ENCODE peak calls at places on chromosome 21, in seven cellular contexts. I is mesothelial cell of epicardium; Z is heart right ventricle; N is activated CD8-positive, alpha-beta T cell treated with anti-CD3 and anti-CD28 coated beads for 36 hours; E is RWPE2; T is dorsolateral prefrontal cortex; K is cardiac muscle cell. C is an unnamed sample.

GRCh38 chr21:18228060-18228739 is 16.4 kb upstream of the CHODL start:
- DNase-seq in I (no peak), Z (no peak), N (no peak), E (no peak), T (no peak), K (no peak), C (no peak)

GRCh38 chr21:21682172-21682571 is 684.0 kb downstream of the NCAM2 start:
- DNase-seq in I (no peak), Z (no peak), N (no peak), E (no peak), T (no peak), K (no peak), C (no peak)

GRCh38 chr21:45051580-45052434 is 22.6 kb upstream of the ADARB1 start:
- DNase-seq in I (no peak), Z (no peak), N (no peak), E (peak; percentile 23), T (peak; percentile 13), K (no peak), C (no peak)

GRCh38 chr21:22250355-22250754 is 1252.1 kb downstream of the NCAM2 start:
- DNase-seq in I (no peak), Z (no peak), N (no peak), E (no peak), T (no peak), K (no peak), C (no peak)

GRCh38 chr21:9763306-9763705 is 758.1 kb upstream of the TPTE start:
- DNase-seq in I (no peak), Z (no peak), N (no peak), E (no peak), T (no peak), K (no peak), C (no peak)

GRCh38 chr21:34859976-34860653 is 189.0 kb downstream of the RUNX1 start:
- DNase-seq in I (no peak), Z (no peak), N (no peak), E (no peak), T (no peak), K (no peak), C (no peak)

GRCh38 chr21:21196848-21197247 is 198.6 kb downstream of the NCAM2 start:
- DNase-seq in I (no peak), Z (no peak), N (no peak), E (no peak), T (no peak), K (no peak), C (no peak)

GRCh38 chr21:45162809-45163208 is 88.4 kb downstream of the ADARB1 start:
- DNase-seq in I (no peak), Z (no peak), N (no peak), E (no peak), T (no peak), K (no peak), C (no peak)

GRCh38 chr21:29504751-29505321 is 206.1 kb downstream of the BACH1 start:
- DNase-seq in I (no peak), Z (no peak), N (no peak), E (no peak), T (no peak), K (no peak), C (no peak)

GRCh38 chr21:41987310-41987709 is 22.9 kb downstream of the ZBTB21 start:
- DNase-seq in I (no peak), Z (no peak), N (no peak), E (no peak), T (no peak), K (no peak), C (no peak)

GRCh38 chr21:35100351-35100771 is 51.3 kb upstream of the RUNX1 start:
- DNase-seq in I (no peak), Z (peak; percentile 13), N (no peak), E (no peak), T (no peak), K (no peak), C (no peak)

GRCh38 chr21:42219606-42220137 is 732 bp downstream of the ABCG1 start:
- DNase-seq in I (no peak), Z (no peak), N (no peak), E (no peak), T (peak; percentile 67), K (peak; percentile 30), C (no peak)

GRCh38 chr21:35994605-35995004 is 65.7 kb downstream of the SETD4 start:
- DNase-seq in I (no peak), Z (no peak), N (no peak), E (no peak), T (no peak), K (no peak), C (no peak)

GRCh38 chr21:43645414-43645891 is 13.8 kb downstream of the HSF2BP start:
- DNase-seq in I (no peak), Z (peak; percentile 69), N (peak; percentile 47), E (no peak), T (no peak), K (peak; percentile 71), C (no peak)

GRCh38 chr21:37153935-37154350 is 80.9 kb downstream of the TTC3 start:
- DNase-seq in I (no peak), Z (peak; percentile 13), N (no peak), E (no peak), T (no peak), K (no peak), C (no peak)

GRCh38 chr21:14815001-14815400 is 249.8 kb downstream of the NRIP1 start:
- DNase-seq in I (no peak), Z (no peak), N (no peak), E (no peak), T (no peak), K (no peak), C (no peak)

GRCh38 chr21:43721225-43721605 is 2.3 kb downstream of the PDXK start:
- DNase-seq in I (no peak), Z (no peak), N (no peak), E (no peak), T (no peak), K (no peak), C (no peak)

GRCh38 chr21:31258073-31258472 is 86.0 kb downstream of the TIAM1 start:
- DNase-seq in I (no peak), Z (no peak), N (no peak), E (no peak), T (no peak), K (no peak), C (no peak)

GRCh38 chr21:34195365-34195764 is 122.0 kb downstream of the MRPS6 start:
- DNase-seq in I (no peak), Z (no peak), N (no peak), E (no peak), T (no peak), K (no peak), C (no peak)

GRCh38 chr21:14092834-14093560 is 117.8 kb downstream of the LIPI start:
- DNase-seq in I (no peak), Z (no peak), N (no peak), E (no peak), T (no peak), K (no peak), C (no peak)

GRCh38 chr21:45102391-45102932 is 28.1 kb downstream of the ADARB1 start:
- DNase-seq in I (no peak), Z (no peak), N (no peak), E (no peak), T (no peak), K (no peak), C (no peak)

GRCh38 chr21:44892536-44893277 is 19.2 kb upstream of the PTTG1IP start:
- DNase-seq in I (no peak), Z (peak; percentile 62), N (peak; percentile 87), E (no peak), T (peak; percentile 64), K (peak; percentile 62), C (no peak)

GRCh38 chr21:17343055-17343454 is 169.8 kb upstream of the CXADR start:
- DNase-seq in I (no peak), Z (no peak), N (no peak), E (no peak), T (no peak), K (peak; percentile 67), C (no peak)

GRCh38 chr21:38380391-38381137 is 117.7 kb downstream of the ERG start:
- DNase-seq in I (no peak), Z (no peak), N (no peak), E (no peak), T (no peak), K (no peak), C (no peak)
- TF ChIP-seq CTCF in I (peak; percentile 36), Z (no peak), N (peak; percentile 25), E (peak; percentile 38), T (no peak), K (peak; percentile 48), C (peak; percentile 79)

DNA sequence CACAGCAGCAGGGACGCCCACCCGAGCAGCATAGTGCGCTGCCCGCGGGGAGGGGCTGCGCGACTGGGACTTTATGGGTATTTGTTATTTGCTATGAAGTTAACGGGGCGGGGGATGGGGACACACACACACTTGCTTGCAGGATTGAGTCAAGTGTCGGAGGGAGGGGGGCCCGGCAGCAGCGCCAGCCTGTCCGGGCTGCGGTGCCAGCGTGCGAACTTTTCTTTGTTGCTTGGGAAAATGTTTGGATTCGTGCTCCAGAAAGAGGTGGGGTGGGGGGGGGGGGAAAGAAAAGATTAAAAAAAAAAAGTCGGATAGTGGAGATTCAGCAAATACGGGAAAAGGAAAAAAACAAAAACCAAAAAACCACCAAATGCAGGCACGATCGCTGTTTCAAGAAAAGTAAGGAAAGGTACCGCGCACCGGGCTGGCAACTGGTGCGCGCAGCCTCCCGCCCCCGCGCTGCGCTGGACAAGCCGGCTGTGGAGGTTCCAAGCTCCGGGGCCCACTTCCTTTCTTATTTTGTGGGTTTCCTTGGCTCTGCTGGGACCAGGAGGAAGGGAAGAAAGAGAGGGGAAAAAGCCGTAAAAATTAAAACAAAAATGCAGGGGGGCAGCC is 419 bp downstream of the ADAMTS5 start:
- DNase-seq in I (no peak), Z (no peak), N (peak; percentile 1), E (peak; percentile 33), T (no peak), K (peak; percentile 52), C (no peak)
- TF ChIP-seq CTCF in I (no peak), Z (no peak), N (no peak), E (no peak), T (no peak), K (no peak), C (no peak)

GRCh38 chr21:28336299-28336698 is 656.4 kb downstream of the LTN1 start:
- DNase-seq in I (no peak), Z (peak; percentile 8), N (no peak), E (no peak), T (no peak), K (peak; percentile 74), C (no peak)

GRCh38 chr21:28334407-28334806 is 658.3 kb downstream of the LTN1 start:
- DNase-seq in I (no peak), Z (no peak), N (peak; percentile 26), E (no peak), T (no peak), K (no peak), C (no peak)

GRCh38 chr21:28339403-28339802 is 653.3 kb downstream of the LTN1 start:
- DNase-seq in I (no peak), Z (no peak), N (no peak), E (no peak), T (no peak), K (no peak), C (no peak)

GRCh38 chr21:28338906-28339305 is 653.8 kb downstream of the LTN1 start:
- DNase-seq in I (no peak), Z (peak; percentile 22), N (no peak), E (no peak), T (no peak), K (no peak), C (no peak)

GRCh38 chr21:28337319-28337718 is 655.4 kb downstream of the LTN1 start:
- DNase-seq in I (no peak), Z (no peak), N (no peak), E (no peak), T (no peak), K (peak; percentile 60), C (no peak)
- TF ChIP-seq CTCF in I (no peak), Z (peak; percentile 44), N (no peak), E (peak; percentile 53), T (peak; percentile 72), K (peak; percentile 46), C (peak; percentile 79)

GRCh38 chr21:32757804-32758203 is 13.8 kb downstream of the PAXBP1 start:
- DNase-seq in I (no peak), Z (no peak), N (no peak), E (no peak), T (no peak), K (no peak), C (no peak)
- TF ChIP-seq CTCF in I (no peak), Z (no peak), N (no peak), E (no peak), T (no peak), K (no peak), C (no peak)